ENCODE peak calls at places on chromosomes 12 and 14, in five cellular contexts. Z is PC-9; F is naive thymus-derived CD4-positive, alpha-beta T cell; A is pancreas; M is transverse colon. C is an unnamed sample. For H3K4me1, the result is how much of the 10 kb centered on the place peaks cover.

GRCh38 chr14:96905825-96906224 is 108.6 kb downstream of the VRK1 start:
- DNase-seq in A (no peak), M (no peak), Z (no peak), F (no peak), C (no peak)

GRCh38 chr14:22565391-22565945 is 23.6 kb downstream of the DAD1 start:
- DNase-seq in Z (no peak), F (no peak), A (no peak), M (no peak), C (no peak)

GRCh38 chr14:83764656-83765055 is 1765.3 kb upstream of the FLRT2 start:
- DNase-seq in F (no peak), A (no peak), M (no peak), Z (no peak), C (no peak)

GRCh38 chr12:6962285-6963015 is 8.0 kb downstream of the PHB2 start:
- DNase-seq in Z (peak), A (peak), M (peak), F (no peak), C (no peak)

GRCh38 chr12:93322784-93323183 is 54.9 kb upstream of the NUDT4 start:
- DNase-seq in F (no peak), Z (no peak), A (no peak), M (peak), C (no peak)

GRCh38 chr14:22781606-22782000 is 15.1 kb downstream of the OXA1L start:
- DNase-seq in F (no peak), A (no peak), Z (no peak), M (no peak), C (no peak)

GRCh38 chr14:61196034-61196433 is 85.1 kb downstream of the TMEM30B start:
- DNase-seq in A (no peak), F (no peak), M (no peak), Z (no peak), C (no peak)

GRCh38 chr12:46187023-46187422 is 81.8 kb downstream of the SLC38A1 start:
- DNase-seq in A (no peak), F (no peak), M (no peak), Z (no peak), C (no peak)

GRCh38 chr14:34069854-34070582 is 119.1 kb upstream of the EGLN3 start:
- DNase-seq in Z (no peak), M (no peak), A (no peak), F (no peak), C (no peak)

GRCh38 chr12:107415066-107415465 is 270.5 kb upstream of the PWP1 start:
- DNase-seq in F (no peak), A (no peak), M (no peak), Z (no peak), C (no peak)

GRCh38 chr14:104441275-104442106 is 138.1 kb upstream of the C14orf180 start:
- DNase-seq in F (no peak), Z (no peak), M (no peak), A (no peak), C (no peak)

GRCh38 chr12:128007250-128007649 is 259.7 kb upstream of the TMEM132C start:
- DNase-seq in F (no peak), A (no peak), Z (no peak), M (no peak), C (no peak)

GRCh38 chr12:23099104-23099503 is 474.1 kb downstream of the ETNK1 start:
- DNase-seq in M (no peak), Z (no peak), A (no peak), F (no peak), C (no peak)

GRCh38 chr14:51884086-51884927 is 23.9 kb downstream of the GNG2 start:
- DNase-seq in M (no peak), Z (no peak), F (no peak), A (no peak), C (no peak)

GRCh38 chr14:95796846-95797245 is 79.8 kb upstream of the TUNAR start:
- DNase-seq in F (no peak), M (no peak), Z (no peak), A (no peak), C (no peak)

GRCh38 chr14:91968280-91968679 is 20.8 kb upstream of the FBLN5 start:
- DNase-seq in A (no peak), F (no peak), M (no peak), Z (no peak), C (no peak)

GRCh38 chr12:47967461-47968430 is 4.3 kb downstream of the TMEM106C start:
- DNase-seq in A (no peak), Z (no peak), M (no peak), F (no peak), C (no peak)

GRCh38 chr12:26857465-26858176 is 24.6 kb upstream of the ITPR2 start:
- DNase-seq in M (no peak), Z (no peak), F (no peak), A (peak), C (no peak)

GRCh38 chr12:98725481-98726247 is 80.6 kb downstream of the APAF1 start:
- DNase-seq in M (no peak), F (no peak), Z (peak), A (peak), C (peak)

GRCh38 chr12:106522708-106523107 is 60.1 kb upstream of the RFX4 start:
- DNase-seq in M (no peak), Z (no peak), F (no peak), A (no peak), C (no peak)

GRCh38 chr12:131675126-131676080 is 35.5 kb upstream of the SFSWAP start:
- DNase-seq in A (no peak), F (no peak), M (no peak), Z (no peak), C (no peak)

GRCh38 chr12:47574252-47575021 is 131.4 kb downstream of the RPAP3 start:
- DNase-seq in M (no peak), Z (no peak), A (no peak), F (no peak), C (no peak)

GRCh38 chr12:1629338-1630080 is 478 bp downstream of the WNT5B start:
- DNase-seq in M (peak), Z (no peak), F (no peak), A (no peak), C (no peak)

GRCh38 chr12:119117936-119118335 is 60.8 kb upstream of the HSPB8 start:
- DNase-seq in A (no peak), Z (no peak), M (no peak), F (no peak), C (no peak)

GRCh38 chr12:1716215-1716862 is 25.5 kb downstream of the ADIPOR2 start:
- DNase-seq in F (no peak), A (no peak), Z (no peak), M (no peak), C (no peak)

GRCh38 chr12:53074999-53075370 is 4.2 kb downstream of the SPRYD3 start:
- DNase-seq in M (no peak), Z (no peak), A (no peak), F (no peak), C (no peak)

GRCh38 chr14:64645220-64645891 is 58.9 kb upstream of the PLEKHG3 start:
- DNase-seq in F (no peak), M (no peak), Z (no peak), A (no peak), C (peak)

GRCh38 chr14:35932659-35933159 is 106.6 kb downstream of the BRMS1L start:
- DNase-seq in M (peak), Z (no peak), A (no peak), F (peak), C (no peak)

GRCh38 chr12:107320929-107321618 is 227.7 kb upstream of the CRY1 start:
- DNase-seq in M (peak), F (peak), A (no peak), Z (peak), C (no peak)

GRCh38 chr12:96502477-96502876 is 13.1 kb downstream of the CFAP54 start:
- DNase-seq in F (no peak), M (peak), Z (no peak), A (no peak), C (no peak)

GRCh38 chr14:63273717-63274673 is 44.7 kb downstream of the GPHB5 start:
- DNase-seq in A (no peak), F (no peak), M (no peak), Z (no peak), C (no peak)

GRCh38 chr12:130555628-130556485 is 160.2 kb downstream of the RIMBP2 start:
- DNase-seq in F (no peak), M (no peak), Z (no peak), A (peak), C (peak)

DNA sequence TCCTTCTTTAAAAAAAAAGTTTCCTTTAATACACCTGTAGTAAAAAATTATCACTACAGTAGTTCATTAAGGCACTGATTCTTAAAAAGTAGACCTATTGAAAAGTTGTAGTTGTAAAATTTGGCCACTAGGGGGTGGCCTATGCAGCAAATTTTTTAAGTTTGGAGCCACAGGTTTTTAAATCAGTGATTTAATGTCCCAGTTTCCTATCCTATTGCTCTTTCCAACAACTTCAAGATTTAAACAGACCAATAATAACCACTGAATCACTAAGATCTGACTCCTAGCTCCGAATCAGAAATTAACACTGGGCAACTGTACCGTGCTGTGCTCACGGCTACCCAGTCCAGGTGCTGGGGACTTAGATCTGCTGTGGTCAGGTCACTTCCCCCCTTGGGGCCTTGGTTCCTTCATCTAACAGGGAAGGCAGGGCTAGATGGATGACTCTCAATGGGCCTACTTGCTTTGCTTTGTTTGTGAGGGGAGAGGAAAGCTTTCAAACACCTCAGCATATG is 279.3 kb downstream of the MED13L start:
- DNase-seq in F (peak), Z (peak), M (peak), A (no peak), C (peak)
- H3K27ac ChIP-seq in F (no peak), Z (peak), M (no peak), A (no peak), C (no peak)

GRCh38 chr14:23925523-23926075 is 28.0 kb upstream of the DHRS4 start:
- DNase-seq in Z (no peak), M (no peak), A (no peak), F (no peak), C (no peak)
- H3K4me3 ChIP-seq in Z (no peak), M (no peak), A (no peak), F (no peak), C (no peak)

GRCh38 chr14:75141967-75142366 is 15.1 kb upstream of the NEK9 start:
- DNase-seq in M (no peak), A (no peak), Z (peak), F (peak), C (no peak)

GRCh38 chr14:75141062-75141461 is 14.2 kb upstream of the NEK9 start:
- DNase-seq in Z (no peak), F (no peak), M (no peak), A (no peak), C (no peak)

GRCh38 chr14:75140620-75141019 is 13.8 kb upstream of the NEK9 start:
- DNase-seq in M (no peak), A (no peak), Z (no peak), F (no peak), C (no peak)

GRCh38 chr14:75143761-75144527 is 17.1 kb upstream of the NEK9 start:
- DNase-seq in F (no peak), Z (no peak), A (no peak), M (no peak), C (no peak)

DNA sequence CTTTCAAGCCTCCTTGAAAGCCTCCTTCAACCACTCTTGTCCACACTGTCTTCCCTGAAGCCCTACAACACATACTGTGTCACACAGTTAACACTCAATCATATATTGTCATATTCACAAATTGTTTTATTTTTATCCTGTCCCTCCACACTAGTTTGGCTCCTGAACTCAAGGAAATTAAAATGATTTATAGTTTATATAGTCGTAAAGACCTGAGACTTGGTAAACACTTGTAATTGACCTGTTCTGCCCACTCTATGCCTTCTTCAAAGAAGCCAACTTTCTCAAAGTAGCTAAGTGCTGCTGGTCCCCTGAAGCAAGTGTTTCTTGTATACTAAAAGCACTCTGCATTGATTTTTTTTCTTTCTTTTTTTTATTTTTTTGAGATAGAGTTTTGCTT is 15.6 kb upstream of the NEK9 start:
- DNase-seq in F (no peak), A (no peak), M (no peak), Z (no peak), C (no peak)
- H3K4me1 ChIP-seq in F (under half), A (under half), M (under half), Z (under half), C (under half)

GRCh38 chr12:50275545-50275944 is 7.8 kb downstream of the LIMA1 start:
- DNase-seq in M (peak), F (no peak), Z (no peak), A (peak), C (no peak)
- H3K27ac ChIP-seq in M (peak), F (no peak), Z (peak), A (no peak), C (no peak)

DNA sequence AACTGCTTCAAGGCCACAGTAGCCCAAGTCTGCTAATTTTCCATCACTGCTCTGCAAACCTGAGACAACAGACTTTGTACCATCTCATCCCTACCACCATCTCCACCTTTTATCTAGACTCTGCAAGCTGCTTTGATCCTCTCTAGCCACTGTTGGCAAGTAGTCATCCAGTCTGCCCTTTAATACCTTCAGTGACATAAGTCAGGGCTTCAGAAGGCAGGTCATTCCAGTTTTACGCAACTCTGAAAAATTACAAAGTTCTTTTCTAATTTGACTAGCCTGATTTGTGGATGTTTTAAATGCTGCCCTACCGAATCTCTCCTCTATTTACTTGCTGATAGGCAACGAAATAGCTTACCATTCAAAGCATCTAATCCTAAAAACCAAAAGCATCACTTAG is 2.8 kb downstream of the FERMT2 start:
- DNase-seq in A (no peak), M (no peak), F (no peak), Z (no peak), C (no peak)
- H3K4me3 ChIP-seq in A (no peak), M (peak), F (no peak), Z (no peak), C (no peak)

GRCh38 chr14:90808759-90809529 is 7.3 kb downstream of the TTC7B start:
- DNase-seq in Z (no peak), A (no peak), F (no peak), M (no peak), C (no peak)
- H3K4me1 ChIP-seq in Z (under half), A (under half), F (under half), M (under half), C (under half)

DNA sequence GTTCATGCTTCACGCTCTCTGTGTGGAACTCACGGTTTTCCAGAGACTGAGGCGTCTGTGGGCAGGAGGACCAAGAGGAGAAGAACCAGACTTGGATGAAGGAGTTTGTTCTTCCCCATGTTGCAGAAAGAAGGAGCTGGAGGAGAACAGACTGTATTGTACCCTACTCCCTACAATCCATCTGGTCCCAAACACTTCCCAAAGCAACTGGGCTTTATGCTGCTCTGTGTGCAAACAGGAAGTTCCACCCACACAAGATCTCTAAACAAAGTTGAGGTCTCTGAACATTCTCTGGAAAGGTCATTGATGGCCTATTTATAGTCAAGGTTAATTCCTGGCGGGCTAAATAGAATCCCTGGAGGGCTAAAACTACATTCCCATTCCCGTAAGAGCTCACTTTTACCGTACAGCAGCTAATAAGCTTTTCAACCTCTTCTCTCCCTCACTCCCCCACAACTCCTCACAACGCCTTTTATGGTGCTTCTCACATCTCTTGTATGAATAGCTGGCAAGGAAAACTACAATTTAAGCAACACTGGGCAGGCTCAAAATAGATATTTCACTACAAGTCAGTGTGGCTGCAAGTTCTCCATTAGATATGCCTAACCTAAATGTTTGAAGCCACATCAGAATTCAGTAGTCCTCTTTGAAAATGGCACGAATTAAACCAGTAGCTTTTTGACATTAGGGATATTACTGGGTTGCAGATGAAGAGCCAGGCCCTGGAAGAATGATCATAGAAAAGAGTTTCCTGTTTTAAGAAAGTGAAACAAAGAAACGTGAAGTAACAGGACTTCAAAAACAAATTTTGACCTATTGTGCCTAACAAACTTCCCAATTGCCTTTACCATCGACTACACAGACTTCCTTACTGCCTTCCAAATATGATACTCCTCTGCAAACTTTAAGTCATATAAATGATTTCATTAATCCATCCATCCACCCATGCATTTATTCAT is at the start of gene A2M:
- DNase-seq in M (no peak), A (no peak), Z (no peak), F (no peak), C (no peak)
- H3K27ac ChIP-seq in M (peak), A (no peak), Z (no peak), F (no peak), C (no peak)

GRCh38 chr14:99795046-99795445 is 1.8 kb downstream of the EML1 start:
- DNase-seq in F (no peak), Z (no peak), M (no peak), A (no peak), C (no peak)
- H3K4me3 ChIP-seq in F (no peak), Z (no peak), M (no peak), A (no peak), C (no peak)

GRCh38 chr12:104749555-104749954 is 208.5 kb downstream of the SLC41A2 start:
- DNase-seq in M (no peak), F (no peak), A (no peak), Z (no peak), C (no peak)

GRCh38 chr12:104750061-104750460 is 208.0 kb downstream of the SLC41A2 start:
- DNase-seq in Z (peak), F (no peak), M (peak), A (no peak), C (no peak)

GRCh38 chr12:104752016-104752415 is 206.1 kb downstream of the SLC41A2 start:
- DNase-seq in Z (no peak), A (no peak), F (no peak), M (no peak), C (no peak)

GRCh38 chr12:104751594-104751993 is 206.5 kb downstream of the SLC41A2 start:
- DNase-seq in Z (no peak), M (no peak), F (no peak), A (no peak), C (no peak)

GRCh38 chr12:104751024-104751570 is 207.0 kb downstream of the SLC41A2 start:
- DNase-seq in A (no peak), M (no peak), Z (no peak), F (no peak), C (no peak)
- H3K4me1 ChIP-seq in A (under half), M (under half), Z (under half), F (under half), C (under half)

GRCh38 chr12:121530600-121531355 is 50.0 kb downstream of the KDM2B start:
- DNase-seq in F (peak), A (no peak), Z (no peak), M (peak), C (no peak)
- H3K27ac ChIP-seq in F (peak), A (no peak), Z (no peak), M (peak), C (no peak)